ENCODE peak calls at places on chromosomes 12 and 14, in five cellular contexts. A is lung; T is lower lobe of right lung; Q is CD4-positive, CD25-positive, alpha-beta regulatory T cell; E is right cardiac atrium. J is an unnamed sample. For H3K4me1, the result is how much of the 10 kb centered on the place peaks cover.

GRCh38 chr12:3101309-3102022 is 24.3 kb downstream of the TSPAN9 start:
- ATAC-seq in E (no peak), A (no peak), T (no peak), Q (no peak), J (no peak)

GRCh38 chr12:114875323-114875722 is 191.3 kb upstream of the TBX3 start:
- ATAC-seq in A (no peak), T (no peak), E (no peak), Q (no peak), J (no peak)

GRCh38 chr14:73888971-73889370 is 2.3 kb downstream of the ZNF410 start:
- ATAC-seq in A (no peak), Q (no peak), E (no peak), T (no peak), J (no peak)

GRCh38 chr12:49661191-49661590 is 37.8 kb downstream of the PRPF40B start:
- ATAC-seq in E (no peak), Q (no peak), T (no peak), A (no peak), J (no peak)

GRCh38 chr12:47387991-47388390 is 308.2 kb upstream of the AMIGO2 start:
- ATAC-seq in T (no peak), Q (no peak), A (no peak), E (no peak), J (no peak)

GRCh38 chr12:12442548-12443071 is 85.7 kb downstream of the BORCS5 start:
- ATAC-seq in T (no peak), E (peak), A (no peak), Q (peak), J (peak)

GRCh38 chr12:131537267-131537920 is 173.5 kb upstream of the SFSWAP start:
- ATAC-seq in E (no peak), A (no peak), T (no peak), Q (no peak), J (no peak)

GRCh38 chr14:34722723-34723545 is 8.5 kb upstream of the CFL2 start:
- ATAC-seq in T (peak), E (peak), Q (no peak), A (peak), J (peak)

DNA sequence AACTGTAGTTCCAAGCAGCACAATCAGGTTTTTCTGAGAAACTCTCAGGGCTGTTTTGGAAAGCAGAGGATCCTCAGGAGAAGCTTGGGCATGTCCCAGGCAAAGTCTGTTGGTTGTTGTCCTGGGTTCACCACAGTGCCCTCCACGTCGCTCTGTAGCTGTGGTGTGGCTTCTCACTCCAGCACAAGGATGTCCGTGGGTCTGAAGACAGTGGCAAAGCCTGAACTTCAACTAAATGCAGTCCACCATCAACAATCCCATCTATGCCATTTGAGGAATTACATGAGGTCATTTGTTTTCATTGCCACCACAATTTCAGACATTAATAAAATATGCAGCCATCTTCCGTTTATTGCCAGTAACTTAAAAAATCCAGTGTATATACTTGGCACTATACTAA is 272.2 kb downstream of the LRIG3 start:
- ATAC-seq in A (no peak), E (no peak), T (no peak), Q (no peak), J (no peak)
- H3K27ac ChIP-seq in A (no peak), E (no peak), T (no peak), Q (no peak), J (no peak)

DNA sequence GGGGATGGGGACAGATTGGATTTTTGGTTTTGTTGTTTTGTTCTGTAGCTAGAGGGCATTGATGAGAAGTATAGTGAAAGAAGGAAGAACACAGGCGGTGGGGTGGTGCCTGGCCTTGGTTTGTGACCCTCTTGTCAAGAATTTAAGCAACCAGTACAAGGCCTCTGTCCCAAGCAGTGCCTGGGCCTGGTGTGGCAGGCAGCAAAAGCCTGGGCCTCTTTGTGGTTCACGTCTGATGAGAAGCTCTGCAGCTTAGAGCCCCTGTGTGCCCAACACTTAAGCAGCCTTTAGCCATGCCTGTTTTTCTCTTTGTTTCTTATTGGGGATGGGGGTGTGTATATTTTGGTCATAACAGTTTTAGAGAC is 98.0 kb downstream of the PPP2R5C start:
- ATAC-seq in Q (no peak), T (peak), A (no peak), E (no peak), J (no peak)
- H3K4me1 ChIP-seq in Q (under half), T (under half), A (under half), E (under half), J (under half)

DNA sequence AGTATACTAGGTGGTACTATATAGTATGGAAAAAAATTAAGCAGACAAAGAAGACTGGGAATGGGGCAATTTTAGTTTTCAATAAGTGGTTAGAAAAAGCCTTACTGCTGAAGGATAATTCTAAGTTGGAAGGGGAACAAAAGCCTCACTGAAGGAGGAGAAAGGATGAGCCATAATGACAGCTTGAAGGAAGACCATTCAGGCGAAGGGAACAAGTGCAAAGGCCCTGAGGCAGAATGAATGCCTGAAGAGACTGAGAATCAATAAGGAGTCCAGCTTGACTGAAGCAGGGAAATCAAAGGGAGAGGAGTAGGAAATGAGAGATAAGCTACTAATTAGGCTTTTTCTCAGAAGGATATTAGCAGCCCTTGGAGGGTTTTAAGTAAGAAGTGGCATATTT is 28.5 kb downstream of the PPP1R13B start:
- ATAC-seq in Q (no peak), T (no peak), E (no peak), A (no peak), J (no peak)
- H3K27ac ChIP-seq in Q (no peak), T (peak), E (peak), A (peak), J (peak)

DNA sequence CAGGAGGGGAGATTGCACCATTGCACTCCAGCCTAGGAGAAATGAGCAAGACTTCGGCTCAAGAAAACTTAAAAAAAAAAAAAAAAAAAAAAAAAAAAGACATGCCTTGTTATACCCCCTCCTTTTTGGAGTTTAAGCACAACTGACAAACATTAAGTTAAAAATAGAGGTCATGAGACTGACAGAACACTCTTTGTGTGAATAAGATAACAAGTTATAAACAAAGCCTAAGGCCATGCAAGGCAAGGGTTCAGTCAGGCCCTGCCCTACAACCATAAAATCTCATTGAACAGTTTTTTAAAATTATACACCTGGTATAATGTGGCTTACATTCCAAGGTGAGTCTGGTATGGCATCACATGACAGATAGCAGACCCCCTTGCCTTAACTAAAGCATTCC is 39.3 kb downstream of the TSPAN19 start:
- ATAC-seq in A (no peak), Q (no peak), T (no peak), E (no peak), J (no peak)
- H3K4me1 ChIP-seq in A (under half), Q (under half), T (under half), E (under half), J (under half)

DNA sequence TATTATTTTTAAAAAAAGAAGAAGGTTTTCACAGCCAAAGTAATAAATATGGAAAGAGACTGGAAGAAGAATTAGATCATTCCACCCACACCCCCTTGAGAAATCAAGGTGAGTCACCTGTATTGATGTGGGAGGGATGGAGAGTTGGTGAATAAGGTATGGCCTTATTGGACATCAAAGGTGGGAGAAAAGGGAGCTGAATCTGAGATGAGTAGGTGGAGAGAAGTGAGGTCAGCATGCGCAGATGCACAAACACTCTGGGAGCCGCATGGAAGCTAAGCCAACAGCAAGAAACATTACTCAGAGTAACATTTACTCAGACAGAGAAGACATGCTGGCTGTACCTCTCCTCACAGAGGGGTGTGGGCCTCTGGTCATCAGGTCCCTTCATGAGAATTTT is 113.1 kb upstream of the FOXG1 start:
- ATAC-seq in E (no peak), A (peak), T (no peak), Q (no peak), J (no peak)
- H3K27ac ChIP-seq in E (no peak), A (no peak), T (no peak), Q (no peak), J (no peak)

GRCh38 chr12:6767301-6767591 is 1.1 kb downstream of the PTMS start:
- ATAC-seq in A (no peak), T (no peak), Q (no peak), E (no peak), J (no peak)
- H3K4me1 ChIP-seq in A (under half), T (half or more), Q (under half), E (under half), J (half or more)

DNA sequence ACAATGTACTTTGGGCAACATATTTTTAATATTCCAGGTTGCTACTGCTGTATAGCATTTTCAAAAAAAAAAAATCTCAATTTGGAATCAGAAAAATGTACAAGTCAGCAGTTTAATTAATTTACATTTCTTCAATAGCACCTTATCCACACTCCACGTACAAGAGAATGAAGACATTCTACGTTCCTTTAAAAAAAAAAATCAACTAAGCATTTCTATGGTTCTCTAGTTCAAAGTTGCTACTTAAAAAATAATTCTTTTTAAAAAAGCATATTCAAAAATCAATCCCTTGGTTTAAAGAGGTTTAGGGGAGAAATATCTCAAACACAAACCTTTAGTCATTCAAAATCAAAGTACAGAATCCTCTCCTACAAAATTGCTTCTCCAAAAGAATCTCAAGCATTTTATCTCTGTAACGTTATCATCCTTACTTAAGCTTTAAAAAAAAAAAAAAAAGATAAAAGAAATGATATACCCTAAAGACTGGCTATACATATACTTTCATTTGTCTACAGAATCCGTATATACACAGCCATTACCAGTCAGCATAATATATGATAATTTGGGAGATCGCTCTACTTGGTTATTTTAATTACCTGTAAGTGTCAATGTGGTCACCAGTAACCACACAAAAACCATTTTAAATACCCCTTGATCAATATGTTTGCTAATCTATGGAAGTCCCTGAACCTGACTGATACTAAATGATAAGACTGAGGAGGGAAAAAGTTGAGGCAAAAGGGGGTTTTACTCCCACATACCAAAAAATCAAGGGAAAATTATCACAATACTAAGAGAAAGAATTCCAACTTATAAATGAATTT is 2.7 kb downstream of the MED13L start:
- ATAC-seq in Q (no peak), T (no peak), A (no peak), E (no peak), J (no peak)
- H3K27ac ChIP-seq in Q (no peak), T (no peak), A (no peak), E (no peak), J (no peak)

GRCh38 chr14:51004352-51004800 is 60.1 kb upstream of the PYGL start:
- ATAC-seq in E (peak), A (peak), T (peak), Q (no peak), J (peak)
- H3K4me1 ChIP-seq in E (under half), A (under half), T (under half), Q (under half), J (under half)